ENCODE peak calls at places on chromosomes 4 and X, in seven cellular contexts. J is substantia nigra; U is iPS-NIHi11; S is midbrain; W is RWPE1; P is activated naive CD4-positive, alpha-beta T cell treated with anti-CD3 and anti-CD28 coated beads, Interleukin-2, amount 50 U/mL, for 16 hours; G is HFF-Myc. Q is an unnamed sample.

GRCh38 chr4:151266542-151266941 is 10.4 kb upstream of the PRSS48 start:
- DNase-seq in J (no peak), U (no peak), S (no peak), W (no peak), P (no peak), G (no peak), Q (no peak)

GRCh38 chr4:156536661-156537060 is 434.9 kb downstream of the PDGFC start:
- DNase-seq in J (no peak), U (no peak), S (no peak), W (peak), P (no peak), G (no peak), Q (no peak)

GRCh38 chr4:94472056-94472826 is 20.5 kb downstream of the PDLIM5 start:
- DNase-seq in J (no peak), U (no peak), S (no peak), W (no peak), P (no peak), G (no peak), Q (no peak)

GRCh38 chr4:185341841-185342240 is 53.9 kb downstream of the LRP2BP start:
- DNase-seq in J (no peak), U (no peak), S (no peak), W (no peak), P (no peak), G (no peak), Q (no peak)

GRCh38 chr4:26296514-26296913 is 24.3 kb upstream of the RBPJ start:
- DNase-seq in J (no peak), U (no peak), S (no peak), W (no peak), P (no peak), G (no peak), Q (no peak)

GRCh38 chrX:68511255-68511654 is 12.4 kb downstream of the YIPF6 start:
- DNase-seq in J (no peak), U (peak), S (peak), W (peak), P (no peak), G (no peak), Q (peak)

GRCh38 chr4:40238700-40239548 is 42.1 kb downstream of the RHOH start:
- DNase-seq in J (no peak), U (peak), S (no peak), W (no peak), P (peak), G (no peak), Q (no peak)

GRCh38 chr4:136581119-136581518 is 951.2 kb downstream of the PCDH18 start:
- DNase-seq in J (no peak), U (no peak), S (no peak), W (no peak), P (no peak), G (no peak), Q (no peak)

GRCh38 chrX:69815519-69815918 is 199.6 kb downstream of the EDA start:
- DNase-seq in J (no peak), U (no peak), S (no peak), W (no peak), P (no peak), G (no peak), Q (no peak)

GRCh38 chrX:129115104-129115503 is 408.2 kb downstream of the SMARCA1 start:
- DNase-seq in J (no peak), U (peak), S (no peak), W (peak), P (no peak), G (no peak), Q (peak)

GRCh38 chr4:2333356-2333841 is 71.5 kb upstream of the MXD4 start:
- DNase-seq in J (no peak), U (no peak), S (no peak), W (no peak), P (no peak), G (no peak), Q (peak)

GRCh38 chr4:189202182-189202868 is 738.3 kb upstream of the FRG1 start:
- DNase-seq in J (no peak), U (peak), S (peak), W (peak), P (peak), G (peak), Q (peak)

Q was measured in SK-N-SH.